ENCODE peak calls at places on chromosomes 11 and 22, in nine cellular contexts. J is neural progenitor cell, Y is brain microvascular endothelial cell, X is MM.1S, G is foreskin fibroblast, B is heart right ventricle, N is fibroblast of lung, V is kidney epithelial cell, E is astrocyte of the spinal cord. D is an unnamed sample.

GRCh38 chr11:31199403-31199802 is 170.1 kb downstream of the DCDC1 start:
- DNase-seq in J (peak; percentile 53), Y (no peak), X (no peak), G (no peak), B (no peak), N (peak; percentile 1), V (no peak), E (no peak), D (no peak)

GRCh38 chr11:3914807-3915206 is 59.3 kb downstream of the STIM1 start:
- DNase-seq in J (no peak), Y (no peak), X (no peak), G (peak; percentile 66), B (no peak), N (peak; percentile 23), V (no peak), E (no peak), D (no peak)

GRCh38 chr11:3021125-3021524 is 29.0 kb upstream of the NAP1L4 start:
- DNase-seq in J (peak; percentile 81), Y (no peak), X (peak; percentile 32), G (peak; percentile 51), B (no peak), N (peak; percentile 23), V (no peak), E (no peak), D (no peak)

GRCh38 chr11:75868990-75869389 is 54.0 kb downstream of the UVRAG start:
- DNase-seq in J (no peak), Y (peak; percentile 5), X (no peak), G (no peak), B (no peak), N (no peak), V (no peak), E (no peak), D (no peak)

GRCh38 chr22:27124336-27125023 is 467.1 kb downstream of the MIAT start:
- DNase-seq in J (no peak), Y (no peak), X (no peak), G (no peak), B (peak; percentile 59), N (peak; percentile 48), V (no peak), E (no peak), D (no peak)

GRCh38 chr11:11977206-11977938 is 31.1 kb downstream of the DKK3 start:
- DNase-seq in J (no peak), Y (peak; percentile 76), X (no peak), G (peak; percentile 95), B (peak; percentile 83), N (peak; percentile 97), V (peak; percentile 70), E (peak; percentile 90), D (peak; percentile 91)

GRCh38 chr11:33936745-33937612 is 45.1 kb upstream of the LMO2 start:
- DNase-seq in J (no peak), Y (peak; percentile 89), X (no peak), G (peak; percentile 59), B (peak; percentile 82), N (peak; percentile 89), V (no peak), E (peak; percentile 51), D (no peak)

GRCh38 chr11:66333896-66334604 is 2.2 kb downstream of the RIN1 start:
- DNase-seq in J (no peak), Y (no peak), X (no peak), G (no peak), B (no peak), N (no peak), V (no peak), E (no peak), D (no peak)

GRCh38 chr11:72745511-72745910 is 6.7 kb downstream of the ARAP1 start:
- DNase-seq in J (no peak), Y (no peak), X (no peak), G (no peak), B (no peak), N (no peak), V (no peak), E (no peak), D (no peak)

GRCh38 chr22:44616882-44617655 is 84.9 kb upstream of the PRR5 start:
- DNase-seq in J (no peak), Y (no peak), X (no peak), G (no peak), B (peak; percentile 38), N (no peak), V (no peak), E (no peak), D (no peak)

DNA sequence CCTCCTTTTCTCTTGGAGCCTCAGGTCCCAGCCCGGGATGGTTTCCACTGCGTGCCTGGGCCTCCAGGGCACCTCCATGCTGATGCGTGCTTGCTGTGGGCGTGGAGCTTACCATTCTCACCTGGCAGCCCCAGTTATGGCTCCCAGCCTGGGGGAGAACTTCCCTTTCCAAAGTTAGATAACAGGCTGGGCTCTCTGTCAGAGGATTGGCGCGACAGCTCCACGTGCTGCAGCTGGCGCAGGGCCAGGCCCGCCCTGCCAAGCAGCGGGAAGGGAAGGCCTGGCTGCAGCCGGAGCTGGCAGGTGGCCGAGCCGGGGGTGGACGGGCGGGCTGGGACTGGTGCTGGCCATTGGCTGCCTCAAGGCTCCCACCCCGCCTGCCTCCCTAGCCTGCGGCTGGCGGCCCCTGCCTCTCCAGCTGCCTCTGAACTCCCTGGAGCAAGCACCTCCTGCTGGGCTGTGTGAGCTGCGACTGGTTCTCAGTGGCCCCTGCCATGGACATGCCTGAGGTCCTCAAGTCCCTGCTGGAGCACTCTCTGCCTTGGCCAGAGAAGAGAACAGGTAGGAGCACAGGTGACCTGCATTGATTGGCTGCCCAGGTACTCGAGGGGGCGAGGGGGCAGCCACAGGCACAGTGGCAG is 14.6 kb upstream of the TEF start:
- DNase-seq in J (peak; percentile 70), Y (peak; percentile 92), X (no peak), G (peak; percentile 98), B (peak; percentile 97), N (peak; percentile 96), V (peak; percentile 80), E (peak; percentile 96), D (peak; percentile 85)
- TF ChIP-seq CTCF in J (no peak), Y (peak; percentile 67), X (no peak), G (peak; percentile 44), B (no peak), N (peak; percentile 55), V (peak; percentile 46), E (peak; percentile 35), D (peak; percentile 39)

GRCh38 chr11:10205928-10206327 is 88.1 kb downstream of the SBF2 start:
- DNase-seq in J (peak; percentile 23), Y (no peak), X (no peak), G (no peak), B (no peak), N (no peak), V (no peak), E (no peak), D (no peak)

GRCh38 chr11:10211470-10211869 is 82.5 kb downstream of the SBF2 start:
- DNase-seq in J (no peak), Y (no peak), X (no peak), G (no peak), B (no peak), N (no peak), V (no peak), E (no peak), D (no peak)

GRCh38 chr11:10204021-10204420 is 90.0 kb downstream of the SBF2 start:
- DNase-seq in J (no peak), Y (no peak), X (no peak), G (no peak), B (no peak), N (no peak), V (no peak), E (no peak), D (no peak)

DNA sequence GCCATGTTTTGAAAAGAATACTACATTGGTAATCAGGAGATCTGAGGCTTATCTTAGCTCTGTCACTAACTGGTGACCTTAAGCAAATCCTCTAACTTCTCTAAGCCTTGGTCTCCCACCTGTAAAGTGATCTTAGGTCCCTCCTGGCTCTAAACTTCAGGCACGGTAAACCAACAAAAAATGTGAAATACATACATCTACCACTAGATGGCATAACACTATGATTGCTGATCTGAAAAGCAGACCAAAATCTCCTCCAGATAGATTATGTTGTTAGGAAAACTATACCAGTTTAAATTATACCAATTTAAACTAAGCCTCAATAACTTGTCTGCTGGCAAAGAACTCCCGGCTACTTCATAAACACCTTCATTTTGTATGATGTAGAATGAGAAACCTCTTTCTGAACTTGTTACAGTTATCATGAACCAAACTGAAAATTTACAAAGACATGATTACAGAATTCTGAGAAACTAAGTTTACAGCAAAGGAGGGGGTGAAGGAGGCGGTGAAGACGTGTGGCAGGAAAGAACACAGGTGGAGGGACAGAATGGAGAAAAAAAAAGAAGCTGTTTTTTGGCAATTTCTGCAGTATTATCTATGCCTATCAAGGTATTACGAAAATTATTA is 85.9 kb downstream of the SBF2 start:
- DNase-seq in J (peak; percentile 55), Y (no peak), X (peak; percentile 64), G (peak; percentile 70), B (no peak), N (peak; percentile 30), V (no peak), E (peak; percentile 69), D (peak; percentile 44)
- H3K4me3 ChIP-seq in J (no peak overlapping the region), Y (no peak overlapping the region), X (no peak overlapping the region), G (no peak overlapping the region), B (no peak overlapping the region), N (peak overlapping the region; percentile 1), V (no peak overlapping the region), E (no peak overlapping the region), D (no peak overlapping the region)

DNA sequence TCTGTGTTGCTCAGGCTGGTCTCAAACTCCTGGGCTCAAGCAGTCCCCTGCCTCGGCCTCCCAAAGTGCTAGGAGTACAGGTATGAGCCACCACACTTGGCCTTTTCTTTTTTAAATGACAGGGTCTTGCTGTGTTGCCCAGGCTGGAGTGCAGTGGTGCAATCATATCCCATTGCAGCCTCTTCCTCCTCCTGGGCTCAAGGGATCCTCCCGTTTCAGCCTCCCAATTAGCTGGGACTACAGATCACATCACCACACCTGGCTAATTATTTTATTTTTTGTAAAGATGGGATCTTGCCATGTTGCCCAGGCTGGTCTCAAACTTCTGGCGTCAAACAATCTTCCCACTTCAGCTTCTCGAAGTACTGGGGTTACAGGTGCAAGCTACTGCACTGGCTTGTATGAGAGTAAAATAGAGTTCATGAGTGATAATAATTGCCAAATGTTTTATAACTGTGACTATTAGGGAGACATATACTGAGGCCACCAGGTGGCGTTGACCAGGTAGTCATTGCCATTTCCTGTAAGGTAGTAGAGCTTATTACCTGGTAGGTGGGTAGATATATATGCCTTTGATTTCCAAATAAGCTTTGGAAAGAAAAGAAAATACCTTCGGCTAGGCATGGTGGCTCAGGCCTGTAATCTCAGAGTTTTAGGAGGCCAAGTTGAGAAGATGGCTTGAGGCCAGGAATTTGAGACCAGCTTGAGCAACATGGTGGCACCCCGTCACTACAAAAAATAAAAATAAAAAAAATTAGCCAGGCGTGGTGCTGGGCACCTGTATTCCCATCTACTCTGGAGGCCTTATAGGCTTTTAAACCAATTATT is 5.4 kb downstream of the FDX1 start:
- DNase-seq in J (no peak), Y (no peak), X (peak; percentile 62), G (no peak), B (no peak), N (no peak), V (no peak), E (no peak), D (no peak)
- TF ChIP-seq CTCF in J (peak; percentile 34), Y (peak; percentile 45), X (peak; percentile 65), G (no peak), B (no peak), N (peak; percentile 33), V (peak; percentile 41), E (no peak), D (no peak)

DNA sequence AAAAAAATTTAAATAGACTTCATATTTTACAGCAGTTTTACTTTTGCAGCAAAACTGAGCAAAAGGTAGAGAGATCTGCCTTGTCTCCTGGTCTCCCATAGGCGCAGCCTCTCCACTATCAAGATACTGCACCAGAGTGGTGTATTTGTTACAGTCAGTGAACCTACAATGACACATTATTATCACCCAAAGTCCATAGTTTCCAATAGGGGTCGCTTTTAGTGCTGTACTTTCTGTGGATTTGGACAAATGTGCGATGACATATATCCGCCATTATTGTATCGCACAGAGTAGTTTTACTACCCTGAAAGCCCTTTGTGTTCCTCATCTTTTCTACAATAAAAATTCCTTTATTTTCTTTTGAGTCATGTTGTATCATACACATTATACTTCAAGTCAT is 153.2 kb upstream of the CCDC179 start:
- DNase-seq in J (no peak), Y (no peak), X (no peak), G (no peak), B (no peak), N (no peak), V (no peak), E (no peak), D (no peak)
- H3K4me3 ChIP-seq in J (no peak overlapping the region), Y (no peak overlapping the region), X (no peak overlapping the region), G (no peak overlapping the region), B (no peak overlapping the region), N (no peak overlapping the region), V (no peak overlapping the region), E (no peak overlapping the region), D (no peak overlapping the region)

D was measured in HFF-Myc.